ENCODE peak calls at places on chromosomes 6 and 20, in eight cellular contexts. T is A549, J is ovary, I is sigmoid colon, N is upper lobe of left lung, U is stomach, X is H1, M is transverse colon. E is an unnamed sample.

GRCh38 chr6:90160013-90160412 is 136.6 kb downstream of the BACH2 start:
- DNase-seq in I (no peak), U (no peak), M (no peak), J (no peak), N (no peak), X (no peak), T (no peak), E (no peak)

GRCh38 chr6:54361734-54362133 is 53.5 kb downstream of the TINAG start:
- DNase-seq in J (no peak), N (no peak), X (no peak), I (no peak), U (no peak), M (no peak), T (no peak), E (no peak)

GRCh38 chr6:152952866-152953509 is 29.9 kb downstream of the FBXO5 start:
- DNase-seq in T (peak), X (no peak), M (no peak), U (no peak), J (no peak), N (no peak), I (no peak), E (no peak)

GRCh38 chr20:62740286-62741141 is 31.9 kb downstream of the NTSR1 start:
- DNase-seq in M (peak), N (no peak), U (peak), T (peak), J (no peak), X (no peak), I (peak), E (no peak)

GRCh38 chr20:4781637-4782349 is 60.1 kb downstream of the PRND start:
- DNase-seq in I (no peak), X (no peak), N (no peak), T (no peak), M (no peak), U (no peak), J (no peak), E (no peak)

GRCh38 chr6:93047033-93047432 is 372.3 kb downstream of the EPHA7 start:
- DNase-seq in N (no peak), I (no peak), T (no peak), X (no peak), U (no peak), M (no peak), J (no peak), E (no peak)

GRCh38 chr6:21354805-21355238 is 238.7 kb upstream of the SOX4 start:
- DNase-seq in U (no peak), I (no peak), N (no peak), J (no peak), T (no peak), M (peak), X (no peak), E (no peak)

GRCh38 chr20:62539646-62540045 is 63.9 kb upstream of the GATA5 start:
- DNase-seq in J (no peak), X (no peak), U (no peak), N (peak), T (no peak), I (peak), M (no peak), E (no peak)

GRCh38 chr20:57622579-57623381 is 2.6 kb upstream of the ZBP1 start:
- DNase-seq in J (no peak), M (peak), I (no peak), T (peak), N (peak), X (peak), U (peak), E (no peak)

GRCh38 chr20:57653910-57654309 is 33.7 kb upstream of the ZBP1 start:
- DNase-seq in T (peak), J (peak), M (no peak), I (no peak), N (no peak), U (no peak), X (no peak), E (no peak)

GRCh38 chr20:9214676-9215075 is 145.8 kb downstream of the PLCB4 start:
- DNase-seq in N (no peak), I (no peak), T (no peak), U (no peak), M (no peak), X (no peak), J (no peak), E (no peak)

GRCh38 chr6:163226836-163227485 is 187.6 kb upstream of the QKI start:
- DNase-seq in J (no peak), X (no peak), M (no peak), U (no peak), I (no peak), N (no peak), T (no peak), E (no peak)

GRCh38 chr6:110173506-110174132 is 5.9 kb downstream of the WASF1 start:
- DNase-seq in J (no peak), I (no peak), U (no peak), N (no peak), X (no peak), M (no peak), T (no peak), E (no peak)

GRCh38 chr6:53358440-53359087 is 9.8 kb upstream of the ELOVL5 start:
- DNase-seq in X (no peak), M (no peak), T (no peak), J (no peak), I (no peak), U (no peak), N (no peak), E (no peak)

GRCh38 chr6:149913542-149914240 is 9.2 kb downstream of the RAET1G start:
- DNase-seq in U (no peak), J (no peak), I (no peak), T (no peak), X (peak), M (no peak), N (no peak), E (no peak)

GRCh38 chr20:60053813-60054190 is 95.6 kb downstream of the CDH26 start:
- DNase-seq in N (no peak), X (no peak), J (no peak), T (no peak), I (no peak), U (no peak), M (no peak), E (no peak)

GRCh38 chr20:13455713-13456112 is 183.0 kb downstream of the TASP1 start:
- DNase-seq in M (no peak), J (no peak), U (no peak), I (no peak), N (no peak), T (no peak), X (no peak), E (no peak)

GRCh38 chr6:101800598-101800997 is 407.1 kb downstream of the GRIK2 start:
- DNase-seq in I (no peak), X (no peak), J (no peak), M (no peak), T (no peak), U (no peak), N (no peak), E (no peak)

GRCh38 chr6:48067148-48067709 is 43.8 kb downstream of the PTCHD4 start:
- DNase-seq in X (no peak), I (no peak), M (no peak), U (no peak), T (no peak), N (no peak), J (no peak), E (no peak)

GRCh38 chr6:36850001-36850400 is 10.8 kb upstream of the CPNE5 start:
- DNase-seq in M (no peak), J (no peak), T (no peak), I (no peak), X (no peak), U (no peak), N (no peak), E (no peak)

GRCh38 chr6:145502417-145502816 is 232.9 kb downstream of the EPM2A start:
- DNase-seq in T (no peak), J (no peak), N (no peak), U (peak), X (no peak), I (no peak), M (no peak), E (no peak)

GRCh38 chr6:137188855-137189254 is 15.4 kb upstream of the IL22RA2 start:
- DNase-seq in X (no peak), M (no peak), J (no peak), U (no peak), I (no peak), N (no peak), T (no peak), E (no peak)

GRCh38 chr20:45235995-45236394 is 14.8 kb downstream of the SEMG2 start:
- DNase-seq in T (no peak), X (peak), N (no peak), J (no peak), U (no peak), I (no peak), M (no peak), E (no peak)

GRCh38 chr6:131368077-131368911 is 204.7 kb upstream of the ARG1 start:
- DNase-seq in J (peak), U (peak), N (no peak), I (no peak), M (peak), T (no peak), X (no peak), E (peak)

GRCh38 chr20:59351148-59352040 is 51.0 kb downstream of the EDN3 start:
- DNase-seq in J (no peak), M (peak), N (no peak), T (peak), X (no peak), U (no peak), I (no peak), E (no peak)

GRCh38 chr6:167122827-167123657 is at the start of gene CCR6:
- DNase-seq in J (no peak), X (no peak), N (no peak), T (no peak), M (no peak), U (no peak), I (no peak), E (no peak)

GRCh38 chr6:42375905-42376304 is 75.8 kb downstream of the TRERF1 start:
- DNase-seq in J (no peak), T (no peak), N (no peak), X (no peak), U (no peak), I (no peak), M (no peak), E (no peak)

GRCh38 chr6:65709099-65709830 is 2.2 kb upstream of the EYS start:
- DNase-seq in T (no peak), M (no peak), U (no peak), J (no peak), X (no peak), N (no peak), I (no peak), E (no peak)

GRCh38 chr6:159837511-159837910 is 37.4 kb downstream of the PNLDC1 start:
- DNase-seq in U (no peak), J (no peak), X (no peak), M (no peak), N (no peak), T (no peak), I (no peak), E (no peak)

GRCh38 chr6:32475392-32476206 is 35.9 kb downstream of the HLA-DRA start:
- DNase-seq in U (no peak), X (no peak), I (no peak), M (no peak), N (peak), J (no peak), T (no peak), E (no peak)
- TF ChIP-seq CTCF in U (no peak), X (no peak), I (no peak), M (no peak), N (no peak), J (no peak), T (no peak), E (no peak)

GRCh38 chr20:18729426-18729825 is 84.2 kb upstream of the SCP2D1 start:
- DNase-seq in I (no peak), X (no peak), U (no peak), J (no peak), M (no peak), T (no peak), N (no peak), E (no peak)

GRCh38 chr20:18728867-18729224 is 84.7 kb upstream of the SCP2D1 start:
- DNase-seq in X (no peak), T (no peak), N (no peak), J (no peak), I (no peak), U (no peak), M (no peak), E (no peak)

GRCh38 chr20:18728165-18728866 is 85.3 kb upstream of the SCP2D1 start:
- DNase-seq in T (no peak), X (no peak), J (no peak), M (no peak), I (no peak), U (no peak), N (no peak), E (no peak)

GRCh38 chr20:18724788-18725476 is 88.7 kb upstream of the SCP2D1 start:
- DNase-seq in N (no peak), X (no peak), I (no peak), U (no peak), T (no peak), M (no peak), J (no peak), E (no peak)

GRCh38 chr20:18727032-18727508 is 86.5 kb upstream of the SCP2D1 start:
- DNase-seq in N (peak), T (no peak), M (peak), X (no peak), I (no peak), J (no peak), U (no peak), E (no peak)
- TF ChIP-seq EP300 in N (no peak), T (no peak), M (no peak), X (no peak), I (no peak), J (no peak), U (no peak), E (no peak)

GRCh38 chr20:35947489-35947888 is 6.8 kb downstream of the SCAND1 start:
- DNase-seq in T (peak), I (no peak), M (no peak), J (no peak), U (no peak), X (peak), N (no peak), E (no peak)

GRCh38 chr20:35942243-35942642 is 12.1 kb downstream of the SCAND1 start:
- DNase-seq in T (no peak), M (no peak), J (no peak), I (no peak), U (no peak), X (no peak), N (no peak), E (no peak)

GRCh38 chr20:35939264-35939663 is 15.0 kb downstream of the SCAND1 start:
- DNase-seq in J (no peak), T (no peak), N (no peak), M (no peak), U (no peak), I (no peak), X (no peak), E (no peak)

GRCh38 chr20:35944189-35944588 is 10.1 kb downstream of the SCAND1 start:
- DNase-seq in M (no peak), J (no peak), U (no peak), N (no peak), I (no peak), T (no peak), X (no peak), E (no peak)

GRCh38 chr20:35941620-35942019 is 12.7 kb downstream of the SCAND1 start:
- DNase-seq in M (no peak), U (no peak), J (no peak), I (no peak), X (no peak), N (no peak), T (no peak), E (no peak)
- TF ChIP-seq CTCF in M (no peak), U (no peak), J (no peak), I (no peak), X (no peak), N (no peak), T (no peak), E (no peak)

GRCh38 chr6:7418238-7418905 is 28.8 kb downstream of the RIOK1 start:
- DNase-seq in T (no peak), I (no peak), X (no peak), M (no peak), U (no peak), J (no peak), N (no peak), E (no peak)

GRCh38 chr6:7421066-7421465 is 31.5 kb downstream of the RIOK1 start:
- DNase-seq in X (no peak), I (no peak), M (no peak), N (no peak), T (no peak), U (no peak), J (no peak), E (no peak)

GRCh38 chr6:7419065-7419464 is 29.5 kb downstream of the RIOK1 start:
- DNase-seq in J (no peak), T (no peak), U (no peak), I (no peak), M (no peak), N (no peak), X (no peak), E (no peak)

GRCh38 chr6:7414811-7415210 is 25.2 kb downstream of the RIOK1 start:
- DNase-seq in U (no peak), X (no peak), I (no peak), J (no peak), N (no peak), M (no peak), T (no peak), E (no peak)

DNA sequence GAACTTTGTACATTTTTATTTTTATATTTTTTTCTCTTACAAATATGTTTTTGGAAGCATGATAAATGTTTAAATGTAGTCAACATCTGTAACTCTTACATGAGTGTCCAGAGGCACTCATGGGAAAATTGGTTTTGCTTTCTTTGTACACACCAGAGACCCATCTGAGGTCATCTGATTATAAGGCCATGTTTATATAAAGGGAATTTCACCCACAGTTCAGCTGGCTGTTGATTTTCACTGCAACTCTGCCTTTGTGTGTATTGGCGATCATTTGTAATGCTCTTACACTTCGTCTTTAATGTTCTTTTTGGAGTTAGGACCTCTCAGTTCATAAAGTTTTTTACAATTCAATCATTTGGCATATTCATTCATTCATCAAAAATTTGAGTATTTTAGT is 28.1 kb downstream of the RIOK1 start:
- DNase-seq in M (no peak), X (no peak), N (no peak), U (no peak), I (no peak), J (no peak), T (no peak), E (no peak)
- TF ChIP-seq EP300 in M (no peak), X (no peak), N (no peak), U (no peak), I (no peak), J (no peak), T (no peak), E (no peak)

DNA sequence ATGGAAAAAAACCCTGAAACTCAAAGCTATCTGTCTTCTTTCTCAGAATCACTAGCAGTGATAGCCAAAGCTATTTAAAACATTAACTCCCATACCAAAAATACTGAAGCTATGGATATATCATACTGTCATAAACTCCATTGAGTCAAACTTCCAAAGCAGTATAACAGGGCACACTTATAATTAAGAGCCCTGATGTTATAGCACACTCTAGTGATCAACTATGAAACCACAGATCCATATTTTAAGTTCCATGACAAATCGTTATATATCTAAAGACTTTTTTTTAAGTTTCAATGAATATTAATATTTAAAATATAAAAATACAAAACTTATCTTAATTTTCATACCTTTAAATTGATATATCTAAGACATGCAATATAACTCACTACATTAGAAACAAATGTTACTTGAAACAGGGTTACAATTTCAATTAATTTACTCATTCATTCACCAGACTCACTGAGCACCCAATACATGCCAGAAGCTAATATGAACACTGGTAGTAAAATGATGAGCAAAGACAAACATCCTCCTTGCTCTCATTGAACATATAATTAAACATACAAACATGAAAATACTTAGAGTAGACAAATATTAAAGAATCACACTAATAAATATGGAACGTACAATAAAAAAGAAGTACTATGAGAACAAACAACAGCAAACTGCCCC is 69.3 kb downstream of the IBTK start:
- DNase-seq in I (no peak), T (no peak), U (no peak), M (no peak), J (no peak), N (no peak), X (no peak), E (no peak)
- TF ChIP-seq CTCF in I (no peak), T (peak), U (no peak), M (peak), J (peak), N (peak), X (no peak), E (peak)

E was measured in tibial nerve.